ENCODE peak calls at places on chromosomes 12 and 14, in eight cellular contexts. One of them, this sample, is unnamed.

GRCh38 chr12:5480218-5480952 is 48.5 kb downstream of the NTF3 start:
- DNase-seq in GM23338: peak
- DNase-seq in prostate gland: no peak
- DNase-seq in Panc1: no peak
- DNase-seq in SK-N-SH: no peak
- DNase-seq in transverse colon: no peak
- DNase-seq in GM12891: no peak
- DNase-seq in HCT116: no peak
- DNase-seq in this sample: no peak

GRCh38 chr12:90940872-90941499 is 14.0 kb downstream of the CCER1 start:
- DNase-seq in GM23338: peak
- DNase-seq in HCT116: peak
- DNase-seq in Panc1: peak
- DNase-seq in SK-N-SH: peak
- DNase-seq in prostate gland: no peak
- DNase-seq in GM12891: no peak
- DNase-seq in transverse colon: no peak
- DNase-seq in this sample: no peak

GRCh38 chr12:120125792-120126634 is 9.5 kb upstream of the RAB35 start:
- DNase-seq in GM12891: no peak
- DNase-seq in Panc1: no peak
- DNase-seq in HCT116: no peak
- DNase-seq in prostate gland: no peak
- DNase-seq in SK-N-SH: no peak
- DNase-seq in transverse colon: no peak
- DNase-seq in GM23338: peak
- DNase-seq in this sample: no peak

GRCh38 chr14:90381011-90381790 is 15.6 kb upstream of the CALM1 start:
- DNase-seq in HCT116: no peak
- DNase-seq in GM23338: no peak
- DNase-seq in transverse colon: peak
- DNase-seq in GM12891: no peak
- DNase-seq in prostate gland: peak
- DNase-seq in Panc1: no peak
- DNase-seq in SK-N-SH: no peak
- DNase-seq in this sample: no peak

GRCh38 chr12:82425241-82425640 is 66.9 kb downstream of the METTL25 start:
- DNase-seq in GM23338: no peak
- DNase-seq in transverse colon: no peak
- DNase-seq in Panc1: no peak
- DNase-seq in GM12891: no peak
- DNase-seq in prostate gland: no peak
- DNase-seq in SK-N-SH: no peak
- DNase-seq in HCT116: no peak
- DNase-seq in this sample: no peak

GRCh38 chr12:51871126-51871525 is 16.8 kb upstream of the ANKRD33 start:
- DNase-seq in GM12891: no peak
- DNase-seq in transverse colon: no peak
- DNase-seq in GM23338: no peak
- DNase-seq in HCT116: no peak
- DNase-seq in SK-N-SH: no peak
- DNase-seq in prostate gland: no peak
- DNase-seq in Panc1: no peak
- DNase-seq in this sample: no peak

GRCh38 chr12:116125084-116125483 is 152.4 kb downstream of the MED13L start:
- DNase-seq in prostate gland: no peak
- DNase-seq in SK-N-SH: no peak
- DNase-seq in HCT116: no peak
- DNase-seq in Panc1: no peak
- DNase-seq in GM23338: no peak
- DNase-seq in transverse colon: no peak
- DNase-seq in GM12891: no peak
- DNase-seq in this sample: no peak

GRCh38 chr14:91858536-91859275 is 8.6 kb downstream of the TC2N start:
- DNase-seq in HCT116: peak
- DNase-seq in GM12891: no peak
- DNase-seq in SK-N-SH: no peak
- DNase-seq in transverse colon: no peak
- DNase-seq in GM23338: peak
- DNase-seq in prostate gland: no peak
- DNase-seq in Panc1: no peak
- DNase-seq in this sample: no peak

GRCh38 chr12:110100315-110100970 is 23.7 kb upstream of the IFT81 start:
- DNase-seq in prostate gland: peak
- DNase-seq in Panc1: peak
- DNase-seq in GM23338: peak
- DNase-seq in transverse colon: peak
- DNase-seq in HCT116: peak
- DNase-seq in SK-N-SH: peak
- DNase-seq in GM12891: peak
- DNase-seq in this sample: peak

GRCh38 chr12:89943461-89943860 is 234.8 kb upstream of the ATP2B1 start:
- DNase-seq in SK-N-SH: no peak
- DNase-seq in HCT116: no peak
- DNase-seq in prostate gland: no peak
- DNase-seq in Panc1: no peak
- DNase-seq in transverse colon: no peak
- DNase-seq in GM12891: no peak
- DNase-seq in GM23338: no peak
- DNase-seq in this sample: no peak

GRCh38 chr12:104510145-104510872 is 53.6 kb downstream of the CHST11 start:
- DNase-seq in SK-N-SH: no peak
- DNase-seq in prostate gland: no peak
- DNase-seq in GM12891: no peak
- DNase-seq in GM23338: no peak
- DNase-seq in HCT116: no peak
- DNase-seq in transverse colon: no peak
- DNase-seq in Panc1: no peak
- DNase-seq in this sample: no peak

GRCh38 chr12:1488908-1489381 is 105.4 kb downstream of the FBXL14 start:
- DNase-seq in SK-N-SH: no peak
- DNase-seq in Panc1: no peak
- DNase-seq in transverse colon: no peak
- DNase-seq in HCT116: no peak
- DNase-seq in GM23338: peak
- DNase-seq in GM12891: no peak
- DNase-seq in prostate gland: no peak
- DNase-seq in this sample: no peak

GRCh38 chr12:88247241-88247643 is 105.1 kb downstream of the TMTC3 start:
- DNase-seq in Panc1: no peak
- DNase-seq in SK-N-SH: no peak
- DNase-seq in HCT116: peak
- DNase-seq in transverse colon: no peak
- DNase-seq in GM12891: no peak
- DNase-seq in GM23338: no peak
- DNase-seq in prostate gland: no peak
- DNase-seq in this sample: no peak

GRCh38 chr12:24881724-24882371 is 67.1 kb downstream of the BCAT1 start:
- DNase-seq in SK-N-SH: no peak
- DNase-seq in GM23338: no peak
- DNase-seq in HCT116: no peak
- DNase-seq in transverse colon: no peak
- DNase-seq in prostate gland: no peak
- DNase-seq in Panc1: no peak
- DNase-seq in GM12891: no peak
- DNase-seq in this sample: no peak

GRCh38 chr14:101364503-101365328 is 196.6 kb upstream of the DIO3 start:
- DNase-seq in transverse colon: peak
- DNase-seq in prostate gland: no peak
- DNase-seq in HCT116: no peak
- DNase-seq in Panc1: no peak
- DNase-seq in GM23338: no peak
- DNase-seq in SK-N-SH: peak
- DNase-seq in GM12891: no peak
- DNase-seq in this sample: no peak

GRCh38 chr12:51890135-51890464 is 2.2 kb downstream of the ANKRD33 start:
- DNase-seq in HCT116: no peak
- DNase-seq in prostate gland: no peak
- DNase-seq in Panc1: no peak
- DNase-seq in GM12891: no peak
- DNase-seq in SK-N-SH: peak
- DNase-seq in transverse colon: no peak
- DNase-seq in GM23338: no peak
- DNase-seq in this sample: no peak

GRCh38 chr14:21070610-21071224 is 613 bp downstream of the ARHGEF40 start:
- DNase-seq in HCT116: no peak
- DNase-seq in GM12891: no peak
- DNase-seq in transverse colon: peak
- DNase-seq in prostate gland: no peak
- DNase-seq in SK-N-SH: peak
- DNase-seq in Panc1: no peak
- DNase-seq in GM23338: peak
- DNase-seq in this sample: no peak

GRCh38 chr12:122984612-122985358 is 4.3 kb downstream of the ARL6IP4 start:
- DNase-seq in GM12891: no peak
- DNase-seq in prostate gland: no peak
- DNase-seq in transverse colon: no peak
- DNase-seq in SK-N-SH: no peak
- DNase-seq in HCT116: no peak
- DNase-seq in GM23338: no peak
- DNase-seq in Panc1: no peak
- DNase-seq in this sample: no peak
- TF ChIP-seq POLR2AphosphoS5 in GM12891: no peak
- TF ChIP-seq POLR2AphosphoS5 in prostate gland: no peak
- TF ChIP-seq POLR2AphosphoS5 in transverse colon: peak
- TF ChIP-seq POLR2AphosphoS5 in SK-N-SH: no peak
- TF ChIP-seq POLR2AphosphoS5 in HCT116: peak
- TF ChIP-seq POLR2AphosphoS5 in GM23338: no peak
- TF ChIP-seq POLR2AphosphoS5 in Panc1: no peak
- TF ChIP-seq POLR2AphosphoS5 in this sample: no peak

DNA sequence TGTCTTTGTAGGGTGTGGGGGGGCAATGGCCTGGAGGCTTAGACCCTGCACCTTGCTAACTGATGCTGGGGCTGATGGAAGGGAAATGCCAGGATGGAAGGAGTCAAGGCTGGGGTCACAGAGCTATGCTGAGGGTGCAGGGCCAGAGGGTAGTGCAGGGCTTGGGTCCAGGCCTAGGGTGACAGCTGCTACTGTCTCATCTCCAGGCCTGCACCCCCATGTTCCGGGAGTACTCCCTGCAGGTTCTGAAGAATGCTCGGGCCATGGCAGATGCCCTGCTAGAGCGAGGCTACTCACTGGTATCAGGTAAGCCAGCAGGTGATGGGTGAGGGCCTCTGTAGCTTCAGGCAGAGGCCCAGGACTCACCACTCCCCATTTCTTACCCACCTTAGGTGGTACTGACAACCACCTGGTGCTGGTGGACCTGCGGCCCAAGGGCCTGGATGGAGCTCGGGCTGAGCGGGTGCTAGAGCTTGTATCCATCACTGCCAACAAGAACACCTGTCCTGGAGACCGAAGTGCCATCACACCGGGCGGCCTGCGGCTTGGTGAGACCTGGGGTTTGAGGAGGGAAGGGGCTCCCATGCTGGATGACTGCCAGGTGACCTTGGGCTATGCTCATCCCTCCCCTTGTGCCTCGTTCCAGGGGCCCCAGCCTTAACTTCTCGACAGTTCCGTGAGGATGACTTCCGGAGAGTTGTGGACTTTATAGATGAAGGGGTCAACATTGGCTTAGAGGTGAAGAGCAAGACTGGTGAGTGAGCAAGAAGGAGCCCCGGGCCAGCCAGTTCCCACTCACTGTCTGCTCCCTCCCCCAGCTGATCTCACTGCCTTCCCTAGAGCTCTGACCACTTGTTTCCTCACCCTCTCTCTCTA is 4.1 kb downstream of the SHMT2 start:
- DNase-seq in Panc1: no peak
- DNase-seq in GM12891: no peak
- DNase-seq in SK-N-SH: no peak
- DNase-seq in HCT116: no peak
- DNase-seq in GM23338: no peak
- DNase-seq in prostate gland: no peak
- DNase-seq in transverse colon: no peak
- DNase-seq in this sample: no peak
- TF ChIP-seq POLR2AphosphoS5 in Panc1: no peak
- TF ChIP-seq POLR2AphosphoS5 in GM12891: no peak
- TF ChIP-seq POLR2AphosphoS5 in SK-N-SH: no peak
- TF ChIP-seq POLR2AphosphoS5 in HCT116: no peak
- TF ChIP-seq POLR2AphosphoS5 in GM23338: no peak
- TF ChIP-seq POLR2AphosphoS5 in prostate gland: no peak
- TF ChIP-seq POLR2AphosphoS5 in transverse colon: no peak
- TF ChIP-seq POLR2AphosphoS5 in this sample: no peak

DNA sequence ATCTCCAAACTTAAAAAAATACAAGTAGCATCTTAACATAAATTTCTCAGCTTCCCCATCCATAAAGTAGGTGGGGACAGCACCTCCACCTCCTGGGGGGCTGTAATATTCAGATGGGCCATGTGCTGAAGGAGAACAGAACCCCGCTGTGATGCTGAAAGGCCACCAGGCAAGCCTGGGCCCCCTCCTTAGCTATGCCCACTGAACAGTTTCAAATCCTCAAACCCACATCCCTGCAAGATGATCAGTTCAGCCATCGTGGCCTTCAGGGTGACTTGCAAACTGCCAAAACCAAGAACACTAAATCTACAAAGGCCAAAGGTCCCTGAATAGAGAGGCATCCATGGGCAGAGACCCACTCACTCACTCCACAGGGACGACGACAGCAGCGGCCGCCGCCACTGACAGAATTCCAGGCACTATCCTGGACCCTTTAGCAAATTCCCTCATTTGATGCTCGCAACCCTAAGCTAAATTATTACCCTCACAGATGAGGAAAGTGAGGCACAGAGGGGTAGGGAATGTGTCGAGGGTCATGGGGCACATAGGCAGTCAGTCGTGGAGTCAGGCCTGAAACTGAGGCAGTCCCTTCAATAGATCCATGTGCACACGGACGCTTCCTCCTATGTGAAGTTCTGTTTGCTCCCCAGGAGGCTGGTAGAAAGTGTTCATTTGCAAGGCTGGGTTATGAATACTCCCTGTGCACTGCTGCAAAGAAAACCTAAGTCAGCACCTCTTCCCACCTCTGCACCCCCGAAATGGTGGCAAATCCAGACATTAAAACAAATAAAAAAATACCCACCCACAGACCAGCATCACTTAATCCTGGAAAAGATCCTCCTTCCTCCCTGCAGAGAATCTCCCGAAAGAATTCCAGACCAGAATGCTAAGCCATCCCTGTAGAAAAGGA is 5.9 kb downstream of the ITPK1 start:
- DNase-seq in GM23338: no peak
- DNase-seq in HCT116: no peak
- DNase-seq in Panc1: no peak
- DNase-seq in prostate gland: no peak
- DNase-seq in SK-N-SH: no peak
- DNase-seq in GM12891: no peak
- DNase-seq in transverse colon: no peak
- DNase-seq in this sample: no peak
- TF ChIP-seq POLR2AphosphoS5 in GM23338: no peak
- TF ChIP-seq POLR2AphosphoS5 in HCT116: no peak
- TF ChIP-seq POLR2AphosphoS5 in Panc1: no peak
- TF ChIP-seq POLR2AphosphoS5 in prostate gland: no peak
- TF ChIP-seq POLR2AphosphoS5 in SK-N-SH: no peak
- TF ChIP-seq POLR2AphosphoS5 in GM12891: no peak
- TF ChIP-seq POLR2AphosphoS5 in transverse colon: no peak
- TF ChIP-seq POLR2AphosphoS5 in this sample: no peak

DNA sequence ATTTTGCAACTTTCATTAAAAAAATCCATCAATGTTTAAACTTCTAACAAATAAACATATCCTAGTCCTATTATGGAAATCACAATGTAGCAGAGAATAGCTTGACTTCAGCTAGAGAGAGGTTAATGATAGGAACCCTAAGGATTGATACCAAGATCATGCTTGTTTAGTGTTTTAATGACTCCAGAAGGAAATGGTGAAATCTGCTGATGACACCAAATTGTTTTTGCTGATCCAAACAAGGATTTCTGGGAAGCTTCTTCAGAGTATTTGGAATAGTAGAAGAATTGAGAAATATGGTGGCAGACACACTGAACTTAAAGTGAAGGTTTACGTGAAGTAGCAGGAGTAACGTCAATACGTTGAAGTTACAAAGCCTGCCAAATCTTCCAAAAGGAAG is 122.7 kb downstream of the RAD51B start:
- DNase-seq in GM12891: no peak
- DNase-seq in GM23338: no peak
- DNase-seq in SK-N-SH: no peak
- DNase-seq in prostate gland: no peak
- DNase-seq in transverse colon: no peak
- DNase-seq in Panc1: no peak
- DNase-seq in HCT116: no peak
- DNase-seq in this sample: no peak
- TF ChIP-seq POLR2AphosphoS5 in GM12891: no peak
- TF ChIP-seq POLR2AphosphoS5 in GM23338: no peak
- TF ChIP-seq POLR2AphosphoS5 in SK-N-SH: no peak
- TF ChIP-seq POLR2AphosphoS5 in prostate gland: no peak
- TF ChIP-seq POLR2AphosphoS5 in transverse colon: peak
- TF ChIP-seq POLR2AphosphoS5 in Panc1: no peak
- TF ChIP-seq POLR2AphosphoS5 in HCT116: no peak
- TF ChIP-seq POLR2AphosphoS5 in this sample: no peak

This sample was measured in GM12892.